ENCODE peak calls at places on chromosome 13, in nine cellular contexts. A is breast epithelium; H is fibroblast of lung; G is mucosa of descending colon; E is upper lobe of right lung; N is Caco-2; B is uterus; D is CD8-positive, alpha-beta memory T cell; Q is cardiac muscle cell. C is an unnamed sample. For H3K4me1, the result is how much of the 10 kb centered on the place peaks cover.

GRCh38 chr13:33218020-33218419 is 67.5 kb downstream of the STARD13 start:
- DNase-seq in A (no peak), G (no peak), B (no peak), E (no peak), N (peak), D (no peak), H (no peak), Q (no peak), C (no peak)

GRCh38 chr13:112064222-112064621 is 2.7 kb upstream of the SOX1 start:
- DNase-seq in Q (no peak), H (no peak), A (no peak), B (no peak), G (no peak), D (no peak), E (no peak), N (no peak), C (no peak)

GRCh38 chr13:112744306-112745021 is 54.6 kb downstream of the ATP11A start:
- DNase-seq in E (peak), G (no peak), N (no peak), H (peak), A (no peak), Q (peak), B (no peak), D (no peak), C (no peak)

GRCh38 chr13:109208522-109208921 is 577.9 kb downstream of the IRS2 start:
- DNase-seq in D (no peak), G (no peak), E (no peak), Q (no peak), H (no peak), B (no peak), N (no peak), A (no peak), C (no peak)

GRCh38 chr13:91119643-91120042 is 227.8 kb upstream of the MIR17HG start:
- DNase-seq in D (no peak), N (no peak), E (no peak), B (no peak), H (no peak), G (no peak), Q (no peak), A (no peak), C (no peak)

GRCh38 chr13:42110410-42111155 is 62.1 kb downstream of the DGKH start:
- DNase-seq in D (peak), E (no peak), B (no peak), G (no peak), Q (peak), A (no peak), H (peak), N (no peak), C (no peak)

GRCh38 chr13:68982961-68983619 is 1124.5 kb upstream of the ATXN8OS start:
- DNase-seq in B (no peak), N (no peak), H (no peak), G (no peak), D (no peak), A (no peak), Q (no peak), E (no peak), C (peak)

GRCh38 chr13:53250272-53250875 is 221.8 kb downstream of the OLFM4 start:
- DNase-seq in B (no peak), G (no peak), Q (peak), A (no peak), D (no peak), H (peak), N (no peak), E (no peak), C (no peak)

GRCh38 chr13:81591528-81592220 is 1250.7 kb upstream of the SPRY2 start:
- DNase-seq in N (no peak), D (no peak), Q (no peak), E (no peak), A (no peak), G (no peak), B (no peak), H (no peak), C (no peak)

GRCh38 chr13:98202026-98202425 is 25.0 kb upstream of the RNF113B start:
- DNase-seq in N (no peak), A (no peak), G (peak), E (no peak), Q (peak), H (no peak), D (no peak), B (no peak), C (no peak)

GRCh38 chr13:91482427-91482826 is 84.0 kb downstream of the GPC5 start:
- DNase-seq in A (no peak), E (no peak), D (no peak), Q (no peak), G (no peak), N (no peak), H (no peak), B (no peak), C (no peak)

GRCh38 chr13:40878321-40878720 is 88.9 kb downstream of the SLC25A15 start:
- DNase-seq in G (no peak), E (no peak), H (no peak), Q (no peak), D (no peak), B (no peak), A (no peak), N (no peak), C (no peak)

GRCh38 chr13:93674337-93674755 is 447.7 kb downstream of the GPC6 start:
- DNase-seq in N (no peak), Q (no peak), E (no peak), D (no peak), A (no peak), H (no peak), G (no peak), B (no peak), C (no peak)

GRCh38 chr13:95245072-95245471 is 56.2 kb downstream of the ABCC4 start:
- DNase-seq in H (no peak), Q (no peak), G (no peak), B (no peak), E (no peak), A (no peak), D (no peak), N (no peak), C (no peak)

GRCh38 chr13:101544979-101545378 is 92.5 kb downstream of the ITGBL1 start:
- DNase-seq in A (no peak), Q (no peak), N (no peak), G (no peak), B (no peak), H (no peak), D (no peak), E (no peak), C (no peak)

GRCh38 chr13:99961634-99962033 is 9.9 kb downstream of the ZIC5 start:
- DNase-seq in D (no peak), H (no peak), G (no peak), A (no peak), Q (no peak), N (no peak), E (no peak), B (no peak), C (no peak)

GRCh38 chr13:52356327-52356726 is 49.6 kb downstream of the THSD1 start:
- DNase-seq in A (no peak), G (no peak), N (no peak), Q (no peak), H (peak), D (no peak), B (no peak), E (no peak), C (no peak)

GRCh38 chr13:39132286-39132685 is 94.0 kb downstream of the NHLRC3 start:
- DNase-seq in H (no peak), N (no peak), D (no peak), E (no peak), B (no peak), Q (no peak), A (no peak), G (no peak), C (no peak)

GRCh38 chr13:32001392-32001768 is 30.2 kb upstream of the FRY start:
- DNase-seq in N (peak), E (no peak), A (no peak), D (no peak), G (no peak), B (no peak), Q (peak), H (peak), C (peak)

GRCh38 chr13:43784491-43784890 is 2.3 kb downstream of the ENOX1 start:
- DNase-seq in B (no peak), D (no peak), A (no peak), G (no peak), Q (no peak), H (no peak), E (no peak), N (no peak), C (no peak)

GRCh38 chr13:52128714-52129700 is at the start of gene NEK5:
- DNase-seq in A (no peak), D (peak), Q (peak), B (peak), N (peak), E (peak), H (peak), G (peak), C (peak)

GRCh38 chr13:32081591-32081990 is 50.0 kb downstream of the FRY start:
- DNase-seq in N (no peak), B (no peak), G (no peak), H (no peak), E (no peak), Q (no peak), D (no peak), A (no peak), C (no peak)

GRCh38 chr13:54029226-54029625 is 1000.6 kb downstream of the OLFM4 start:
- DNase-seq in N (no peak), B (no peak), E (no peak), H (no peak), D (no peak), A (no peak), G (no peak), Q (no peak), C (no peak)

GRCh38 chr13:29105779-29106178 is 285.6 kb downstream of the MTUS2 start:
- DNase-seq in B (no peak), Q (peak), H (no peak), N (no peak), D (no peak), G (no peak), A (no peak), E (no peak), C (no peak)

GRCh38 chr13:76014618-76015315 is 378.6 kb downstream of the LMO7 start:
- DNase-seq in Q (peak), B (no peak), H (peak), E (no peak), D (no peak), A (no peak), G (no peak), N (no peak), C (no peak)

GRCh38 chr13:33285420-33286124 is at the start of gene STARD13:
- DNase-seq in D (no peak), A (peak), H (peak), E (peak), G (peak), Q (peak), N (peak), B (peak), C (peak)

GRCh38 chr13:97193577-97193976 is 28.6 kb upstream of the MBNL2 start:
- DNase-seq in A (no peak), N (no peak), D (no peak), B (no peak), H (no peak), Q (no peak), E (no peak), G (no peak), C (no peak)

GRCh38 chr13:52177276-52177675 is 17.9 kb upstream of the NEK3 start:
- DNase-seq in B (no peak), A (no peak), H (no peak), E (no peak), D (no peak), G (no peak), Q (no peak), N (no peak), C (no peak)

GRCh38 chr13:66835040-66835628 is 395.0 kb downstream of the PCDH9 start:
- DNase-seq in N (no peak), H (peak), A (no peak), D (no peak), G (peak), B (peak), E (no peak), Q (peak), C (peak)

GRCh38 chr13:79966039-79966438 is 374.9 kb downstream of the SPRY2 start:
- DNase-seq in N (no peak), H (peak), D (no peak), E (no peak), A (no peak), G (no peak), B (no peak), Q (no peak), C (no peak)

GRCh38 chr13:40483601-40484000 is 182.8 kb downstream of the FOXO1 start:
- DNase-seq in Q (no peak), A (no peak), N (no peak), G (no peak), H (no peak), E (no peak), B (no peak), D (no peak), C (no peak)

GRCh38 chr13:48235100-48235813 is 2.3 kb downstream of the ITM2B start:
- DNase-seq in N (no peak), E (no peak), D (no peak), Q (peak), B (no peak), H (peak), G (no peak), A (peak), C (no peak)

DNA sequence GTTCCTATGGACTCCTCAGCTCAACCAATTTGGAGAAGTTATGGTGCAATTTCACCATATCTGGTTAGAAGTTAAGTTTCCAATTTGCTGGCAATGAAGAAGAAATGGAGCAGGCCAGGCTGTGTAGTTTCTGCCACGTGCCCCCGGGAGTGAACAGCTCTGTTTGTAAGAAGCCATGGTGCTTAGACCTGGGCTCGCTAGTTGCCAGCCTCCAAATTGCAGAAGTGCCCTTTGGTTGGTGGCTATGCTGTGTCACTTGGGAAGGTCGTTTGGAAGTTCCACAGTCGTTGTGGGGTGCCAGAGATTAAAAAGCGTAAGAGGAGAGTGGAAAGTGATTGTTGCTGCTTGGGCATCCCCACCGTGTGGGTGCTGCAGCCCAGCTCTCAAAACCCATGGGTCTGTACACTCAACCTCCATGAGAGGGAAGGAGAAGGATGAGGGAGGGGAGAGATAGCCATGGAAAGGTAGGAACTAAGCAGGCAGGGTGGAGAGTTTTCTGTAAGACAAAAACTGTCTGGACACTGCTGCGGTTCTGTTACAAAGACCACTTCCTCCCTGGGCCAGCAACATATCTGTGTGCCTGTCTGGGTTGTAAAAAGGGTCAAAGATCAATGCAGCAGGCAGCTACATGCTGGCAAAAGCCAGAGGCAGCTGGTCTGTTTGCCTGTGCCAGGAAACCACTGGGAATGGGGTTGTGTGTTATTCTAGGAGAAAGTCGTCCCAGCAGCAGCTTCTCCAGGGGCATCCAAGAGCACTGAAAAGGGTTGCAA is 10.8 kb downstream of the ALOX5AP start:
- DNase-seq in G (peak), B (no peak), E (no peak), Q (no peak), H (peak), N (peak), D (no peak), A (no peak), C (no peak)
- H3K4me1 ChIP-seq in G (under half), B (under half), E (under half), Q (under half), H (under half), N (under half), D (under half), A (under half), C (under half)

DNA sequence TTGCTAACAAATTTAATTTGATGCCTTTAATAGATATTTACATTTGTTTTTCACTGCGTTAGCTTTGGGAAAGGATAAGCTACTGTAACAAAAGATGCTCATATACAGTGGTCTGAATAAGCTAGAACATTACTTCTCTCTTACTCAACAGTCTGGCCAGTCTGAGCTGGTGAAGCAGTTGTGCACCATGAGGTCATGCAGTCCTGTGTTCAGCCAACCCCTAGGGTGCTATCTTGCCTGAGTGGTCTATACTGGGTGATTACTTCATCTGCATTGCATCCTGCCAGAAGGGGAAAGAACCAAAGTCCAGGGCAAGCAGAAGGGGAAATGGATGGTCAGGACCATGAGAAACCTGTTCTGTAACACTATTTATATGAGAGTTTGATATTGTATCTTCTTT is 31.5 kb downstream of the ERCC5 start:
- DNase-seq in H (peak), B (no peak), A (no peak), D (no peak), Q (no peak), E (no peak), N (no peak), G (no peak), C (no peak)
- H3K4me3 ChIP-seq in H (no peak), B (no peak), A (no peak), D (no peak), Q (no peak), E (no peak), N (no peak), G (no peak), C (no peak)

DNA sequence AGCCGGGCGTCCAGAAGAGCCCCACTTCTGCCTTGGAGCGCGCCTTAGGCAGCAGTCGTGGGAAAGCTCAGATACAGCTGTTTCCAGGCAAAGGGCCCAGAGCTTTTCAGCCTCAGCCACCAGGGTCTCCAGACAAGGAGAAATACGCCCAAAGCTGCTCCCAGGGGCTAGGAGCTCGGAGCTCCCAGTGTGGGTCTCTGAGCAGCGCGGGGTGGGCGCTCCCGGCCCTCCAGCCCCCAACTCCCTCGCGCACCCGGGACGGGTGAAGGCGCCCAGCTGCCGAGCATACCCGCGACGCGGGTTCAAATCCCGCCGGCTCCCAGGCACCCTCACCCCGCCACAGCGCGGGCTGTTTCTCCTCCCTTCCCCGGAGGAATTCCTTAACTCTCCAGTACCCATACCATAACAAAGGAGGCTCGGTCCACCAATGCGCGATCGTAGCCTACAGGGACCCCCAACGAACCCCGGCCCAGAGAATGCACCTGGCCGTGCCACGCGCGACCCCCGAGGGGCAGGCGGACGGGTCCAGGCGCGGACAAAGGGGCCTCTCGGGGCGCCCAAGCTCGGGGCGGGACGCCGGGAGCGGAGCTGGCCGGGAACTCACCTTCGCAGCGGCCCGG is 507 bp downstream of the COL4A1 start:
- DNase-seq in D (no peak), A (no peak), H (peak), N (no peak), G (no peak), E (no peak), Q (peak), B (peak), C (no peak)
- H3K4me1 ChIP-seq in D (under half), A (under half), H (under half), N (under half), G (under half), E (under half), Q (under half), B (under half), C (under half)

DNA sequence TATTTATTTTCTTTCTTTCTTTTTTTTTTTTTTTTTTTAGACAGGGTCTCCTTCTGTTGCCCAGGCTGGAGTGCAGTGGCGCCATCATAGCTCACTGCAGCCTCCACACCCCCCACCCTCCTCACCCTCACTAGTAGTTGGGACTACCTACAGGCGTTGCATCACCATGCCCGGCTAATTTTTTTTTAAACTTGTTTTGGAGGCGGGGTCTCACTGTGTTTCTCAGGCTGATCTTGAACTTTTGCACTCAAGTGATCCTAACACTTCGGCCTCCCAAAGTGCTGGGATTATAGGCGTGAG is 33.6 kb downstream of the GJA3 start:
- DNase-seq in D (no peak), B (no peak), E (no peak), H (no peak), Q (no peak), A (no peak), N (no peak), G (no peak), C (no peak)
- H3K4me3 ChIP-seq in D (peak), B (peak), E (peak), H (no peak), Q (peak), A (peak), N (peak), G (no peak), C (peak)

GRCh38 chr13:20461481-20461859 is 64.2 kb downstream of the CRYL1 start:
- DNase-seq in Q (no peak), B (no peak), H (no peak), A (no peak), N (no peak), D (no peak), G (no peak), E (no peak), C (no peak)

GRCh38 chr13:20461860-20462532 is 63.7 kb downstream of the CRYL1 start:
- DNase-seq in D (no peak), E (no peak), H (no peak), B (peak), Q (peak), A (no peak), N (no peak), G (no peak), C (no peak)

GRCh38 chr13:20462533-20462915 is 63.1 kb downstream of the CRYL1 start:
- DNase-seq in Q (no peak), G (no peak), B (no peak), D (no peak), A (no peak), E (no peak), H (no peak), N (no peak), C (no peak)

GRCh38 chr13:20460744-20461143 is 64.9 kb downstream of the CRYL1 start:
- DNase-seq in A (no peak), H (no peak), D (no peak), B (no peak), N (no peak), E (no peak), G (no peak), Q (no peak), C (no peak)

GRCh38 chr13:20462921-20463320 is 62.7 kb downstream of the CRYL1 start:
- DNase-seq in Q (no peak), E (no peak), D (no peak), B (no peak), G (no peak), N (no peak), H (no peak), A (no peak), C (no peak)
- H3K4me1 ChIP-seq in Q (under half), E (under half), D (under half), B (under half), G (under half), N (under half), H (under half), A (under half), C (under half)

GRCh38 chr13:110298566-110299321 is 8.2 kb downstream of the COL4A1 start:
- DNase-seq in E (no peak), D (no peak), B (peak), G (no peak), H (peak), Q (no peak), N (no peak), A (no peak), C (no peak)

GRCh38 chr13:110300090-110300815 is 6.7 kb downstream of the COL4A1 start:
- DNase-seq in G (no peak), D (no peak), E (no peak), H (peak), A (no peak), Q (no peak), N (no peak), B (no peak), C (no peak)

GRCh38 chr13:110297011-110297410 is 9.9 kb downstream of the COL4A1 start:
- DNase-seq in D (no peak), E (no peak), N (no peak), Q (no peak), B (no peak), H (no peak), G (no peak), A (no peak), C (no peak)

GRCh38 chr13:110297771-110298170 is 9.2 kb downstream of the COL4A1 start:
- DNase-seq in G (no peak), H (peak), A (no peak), D (no peak), Q (no peak), E (no peak), N (no peak), B (no peak), C (no peak)

GRCh38 chr13:110298221-110298565 is 8.8 kb downstream of the COL4A1 start:
- DNase-seq in N (no peak), E (no peak), A (no peak), Q (no peak), G (no peak), H (peak), D (no peak), B (no peak), C (no peak)
- H3K4me3 ChIP-seq in N (no peak), E (peak), A (no peak), Q (no peak), G (no peak), H (no peak), D (no peak), B (peak), C (no peak)

C was measured in pancreas.